ENCODE peak calls at places on chromosomes 5 and 9, in six cellular contexts. One of them, this sample, is unnamed.

GRCh38 chr5:140025736-140026135 is 17.4 kb downstream of the NRG2 start:
- DNase-seq in dorsolateral prefrontal cortex: no peak
- DNase-seq in bronchial epithelial cell: no peak
- DNase-seq in HFF-Myc: no peak
- DNase-seq in neural progenitor cell: no peak
- DNase-seq in fibroblast of mammary gland: no peak
- DNase-seq in this sample: no peak

GRCh38 chr5:163614787-163615186 is 109.4 kb downstream of the MAT2B start:
- DNase-seq in dorsolateral prefrontal cortex: no peak
- DNase-seq in bronchial epithelial cell: no peak
- DNase-seq in HFF-Myc: no peak
- DNase-seq in neural progenitor cell: no peak
- DNase-seq in fibroblast of mammary gland: peak
- DNase-seq in this sample: no peak

GRCh38 chr5:150641006-150641570 is 628 bp downstream of the SYNPO start:
- DNase-seq in dorsolateral prefrontal cortex: no peak
- DNase-seq in bronchial epithelial cell: peak
- DNase-seq in HFF-Myc: no peak
- DNase-seq in neural progenitor cell: peak
- DNase-seq in fibroblast of mammary gland: peak
- DNase-seq in this sample: no peak

GRCh38 chr5:91151947-91152346 is 231.2 kb downstream of the ARRDC3 start:
- DNase-seq in dorsolateral prefrontal cortex: no peak
- DNase-seq in bronchial epithelial cell: peak
- DNase-seq in HFF-Myc: peak
- DNase-seq in neural progenitor cell: no peak
- DNase-seq in fibroblast of mammary gland: peak
- DNase-seq in this sample: no peak

GRCh38 chr9:128276574-128277270 is 646 bp downstream of the SWI5 start:
- DNase-seq in dorsolateral prefrontal cortex: no peak
- DNase-seq in bronchial epithelial cell: peak
- DNase-seq in HFF-Myc: no peak
- DNase-seq in neural progenitor cell: peak
- DNase-seq in fibroblast of mammary gland: peak
- DNase-seq in this sample: no peak

GRCh38 chr5:129698661-129699060 is 49.2 kb upstream of the MINAR2 start:
- DNase-seq in dorsolateral prefrontal cortex: no peak
- DNase-seq in bronchial epithelial cell: no peak
- DNase-seq in HFF-Myc: no peak
- DNase-seq in neural progenitor cell: no peak
- DNase-seq in fibroblast of mammary gland: peak
- DNase-seq in this sample: no peak

GRCh38 chr5:67815455-67816391 is 399.8 kb upstream of the PIK3R1 start:
- DNase-seq in dorsolateral prefrontal cortex: no peak
- DNase-seq in bronchial epithelial cell: peak
- DNase-seq in HFF-Myc: no peak
- DNase-seq in neural progenitor cell: no peak
- DNase-seq in fibroblast of mammary gland: peak
- DNase-seq in this sample: no peak

GRCh38 chr5:167414611-167415010 is 876.8 kb upstream of the WWC1 start:
- DNase-seq in dorsolateral prefrontal cortex: no peak
- DNase-seq in bronchial epithelial cell: no peak
- DNase-seq in HFF-Myc: no peak
- DNase-seq in neural progenitor cell: no peak
- DNase-seq in fibroblast of mammary gland: no peak
- DNase-seq in this sample: no peak

GRCh38 chr5:146369691-146370090 is 31.1 kb downstream of the POU4F3 start:
- DNase-seq in dorsolateral prefrontal cortex: no peak
- DNase-seq in bronchial epithelial cell: peak
- DNase-seq in HFF-Myc: no peak
- DNase-seq in neural progenitor cell: no peak
- DNase-seq in fibroblast of mammary gland: peak
- DNase-seq in this sample: no peak

DNA sequence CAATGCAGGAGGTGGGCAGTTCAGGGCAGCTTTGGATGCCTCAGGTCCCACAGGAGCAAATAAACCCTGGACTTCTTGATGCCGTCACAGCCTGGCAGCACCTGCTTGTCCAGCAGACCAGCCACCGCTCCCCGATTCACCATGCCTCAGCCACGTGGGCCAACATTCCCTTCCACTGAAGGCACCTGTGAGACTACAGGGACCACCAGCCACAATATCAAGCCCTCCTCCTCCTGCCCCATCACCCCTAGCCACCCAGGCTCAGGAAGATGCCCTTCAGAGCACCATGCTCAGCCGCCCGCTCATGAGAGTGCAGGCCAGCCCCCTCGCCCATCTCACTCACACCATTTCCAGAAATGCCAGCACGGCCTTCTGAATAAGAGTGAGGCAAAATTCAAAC is 234.7 kb downstream of the SYK start:
- DNase-seq in dorsolateral prefrontal cortex: no peak
- DNase-seq in bronchial epithelial cell: no peak
- DNase-seq in HFF-Myc: no peak
- DNase-seq in neural progenitor cell: no peak
- DNase-seq in fibroblast of mammary gland: no peak
- DNase-seq in this sample: no peak
- H3K4me3 ChIP-seq in dorsolateral prefrontal cortex: no peak
- H3K4me3 ChIP-seq in bronchial epithelial cell: no peak
- H3K4me3 ChIP-seq in HFF-Myc: no peak
- H3K4me3 ChIP-seq in neural progenitor cell: no peak
- H3K4me3 ChIP-seq in fibroblast of mammary gland: no peak
- H3K4me3 ChIP-seq in this sample: no peak

DNA sequence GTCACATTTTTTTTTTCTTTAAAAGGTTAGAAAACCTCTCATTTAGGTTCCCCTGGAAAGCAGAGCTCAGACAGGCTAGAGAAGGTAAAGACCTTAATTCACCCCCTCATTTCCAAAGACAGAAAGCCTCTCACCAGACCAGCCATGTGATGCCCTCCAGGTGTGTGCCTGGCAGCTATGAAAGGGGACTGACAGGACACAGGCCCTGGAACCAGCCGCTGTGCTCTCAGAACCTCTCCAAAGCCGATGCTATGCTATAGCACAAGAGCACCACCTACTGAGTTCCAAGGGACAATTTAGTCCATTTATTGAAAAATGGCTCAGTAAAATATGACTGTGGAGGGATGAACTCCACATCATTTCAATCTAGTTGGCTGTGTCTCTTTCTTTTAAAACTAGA is 48.8 kb downstream of the FANCC start:
- DNase-seq in dorsolateral prefrontal cortex: no peak
- DNase-seq in bronchial epithelial cell: peak
- DNase-seq in HFF-Myc: no peak
- DNase-seq in neural progenitor cell: peak
- DNase-seq in fibroblast of mammary gland: peak
- DNase-seq in this sample: peak
- TF ChIP-seq CTCF in dorsolateral prefrontal cortex: peak
- TF ChIP-seq CTCF in bronchial epithelial cell: peak
- TF ChIP-seq CTCF in HFF-Myc: peak
- TF ChIP-seq CTCF in neural progenitor cell: peak
- TF ChIP-seq CTCF in fibroblast of mammary gland: peak
- TF ChIP-seq CTCF in this sample: peak

GRCh38 chr9:37965116-37965515 is 61.2 kb upstream of the SLC25A51 start:
- DNase-seq in dorsolateral prefrontal cortex: no peak
- DNase-seq in bronchial epithelial cell: peak
- DNase-seq in HFF-Myc: no peak
- DNase-seq in neural progenitor cell: no peak
- DNase-seq in fibroblast of mammary gland: no peak
- DNase-seq in this sample: no peak
- H3K4me3 ChIP-seq in dorsolateral prefrontal cortex: no peak
- H3K4me3 ChIP-seq in bronchial epithelial cell: no peak
- H3K4me3 ChIP-seq in HFF-Myc: no peak
- H3K4me3 ChIP-seq in neural progenitor cell: no peak
- H3K4me3 ChIP-seq in fibroblast of mammary gland: no peak
- H3K4me3 ChIP-seq in this sample: no peak

GRCh38 chr9:69425402-69425801 is 100.4 kb downstream of the ENTREP1 start:
- DNase-seq in dorsolateral prefrontal cortex: peak
- DNase-seq in bronchial epithelial cell: no peak
- DNase-seq in HFF-Myc: no peak
- DNase-seq in neural progenitor cell: no peak
- DNase-seq in fibroblast of mammary gland: no peak
- DNase-seq in this sample: no peak

GRCh38 chr9:69427286-69427685 is 102.3 kb downstream of the ENTREP1 start:
- DNase-seq in dorsolateral prefrontal cortex: no peak
- DNase-seq in bronchial epithelial cell: no peak
- DNase-seq in HFF-Myc: no peak
- DNase-seq in neural progenitor cell: no peak
- DNase-seq in fibroblast of mammary gland: no peak
- DNase-seq in this sample: no peak

GRCh38 chr9:69420611-69421270 is 95.7 kb downstream of the ENTREP1 start:
- DNase-seq in dorsolateral prefrontal cortex: no peak
- DNase-seq in bronchial epithelial cell: no peak
- DNase-seq in HFF-Myc: no peak
- DNase-seq in neural progenitor cell: no peak
- DNase-seq in fibroblast of mammary gland: no peak
- DNase-seq in this sample: no peak

DNA sequence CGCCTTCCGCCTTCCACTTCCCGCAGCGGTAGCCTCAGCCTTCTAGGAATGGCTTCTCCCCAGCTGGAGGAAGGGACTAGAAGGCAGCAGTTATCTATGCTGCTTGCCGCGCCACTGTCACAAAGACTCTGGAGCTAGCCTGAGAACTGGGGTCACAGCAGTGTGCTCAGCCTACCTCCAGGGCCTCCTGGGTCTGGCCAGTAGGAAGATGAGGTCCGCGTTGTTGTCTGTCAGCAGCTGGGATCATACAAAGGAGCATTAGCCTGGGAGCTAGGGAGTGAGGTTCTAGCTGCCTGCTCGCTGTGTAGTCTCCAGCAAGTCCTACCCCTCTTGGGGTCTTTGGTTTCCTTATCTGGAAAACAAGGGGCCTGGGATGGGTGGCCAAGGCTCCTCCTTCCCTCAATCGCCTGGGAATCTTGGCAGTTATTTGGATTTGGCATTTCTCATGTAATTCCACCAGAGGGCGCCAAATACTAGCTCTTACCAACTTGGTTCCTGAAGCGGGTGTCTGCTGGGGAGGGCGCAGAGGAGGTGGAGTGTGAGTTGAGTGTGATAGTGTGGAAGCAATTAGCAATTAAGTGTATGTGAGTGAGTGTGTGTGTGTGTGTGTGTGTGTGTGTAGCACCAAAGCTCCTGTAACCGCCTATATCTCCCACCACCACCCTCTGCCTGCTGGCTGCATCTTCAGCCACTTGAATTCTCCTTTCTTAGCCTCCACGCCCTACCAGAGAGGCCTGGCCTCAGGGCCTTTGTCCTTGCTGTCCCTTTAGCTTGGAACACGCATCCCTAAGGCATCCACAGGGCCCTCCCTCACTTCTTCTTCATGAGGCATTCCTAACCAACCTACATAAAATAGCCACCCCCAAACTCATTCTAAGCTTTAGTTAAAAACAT is 97.1 kb downstream of the ENTREP1 start:
- DNase-seq in dorsolateral prefrontal cortex: peak
- DNase-seq in bronchial epithelial cell: peak
- DNase-seq in HFF-Myc: peak
- DNase-seq in neural progenitor cell: peak
- DNase-seq in fibroblast of mammary gland: peak
- DNase-seq in this sample: no peak
- TF ChIP-seq CTCF in dorsolateral prefrontal cortex: peak
- TF ChIP-seq CTCF in bronchial epithelial cell: peak
- TF ChIP-seq CTCF in HFF-Myc: peak
- TF ChIP-seq CTCF in neural progenitor cell: peak
- TF ChIP-seq CTCF in fibroblast of mammary gland: peak
- TF ChIP-seq CTCF in this sample: peak

GRCh38 chr5:73443725-73444498 is 4.7 kb downstream of the FOXD1 start:
- DNase-seq in dorsolateral prefrontal cortex: no peak
- DNase-seq in bronchial epithelial cell: no peak
- DNase-seq in HFF-Myc: no peak
- DNase-seq in neural progenitor cell: peak
- DNase-seq in fibroblast of mammary gland: no peak
- DNase-seq in this sample: no peak
- H3K4me3 ChIP-seq in dorsolateral prefrontal cortex: no peak
- H3K4me3 ChIP-seq in bronchial epithelial cell: no peak
- H3K4me3 ChIP-seq in HFF-Myc: no peak
- H3K4me3 ChIP-seq in neural progenitor cell: peak
- H3K4me3 ChIP-seq in fibroblast of mammary gland: no peak
- H3K4me3 ChIP-seq in this sample: no peak

GRCh38 chr9:133537257-133537656 is 2.8 kb downstream of the ADAMTSL2 start:
- DNase-seq in dorsolateral prefrontal cortex: no peak
- DNase-seq in bronchial epithelial cell: no peak
- DNase-seq in HFF-Myc: no peak
- DNase-seq in neural progenitor cell: no peak
- DNase-seq in fibroblast of mammary gland: no peak
- DNase-seq in this sample: no peak

GRCh38 chr9:133540336-133541025 is 6.0 kb downstream of the ADAMTSL2 start:
- DNase-seq in dorsolateral prefrontal cortex: no peak
- DNase-seq in bronchial epithelial cell: no peak
- DNase-seq in HFF-Myc: no peak
- DNase-seq in neural progenitor cell: no peak
- DNase-seq in fibroblast of mammary gland: no peak
- DNase-seq in this sample: no peak

GRCh38 chr9:133538176-133538575 is 3.7 kb downstream of the ADAMTSL2 start:
- DNase-seq in dorsolateral prefrontal cortex: no peak
- DNase-seq in bronchial epithelial cell: peak
- DNase-seq in HFF-Myc: no peak
- DNase-seq in neural progenitor cell: no peak
- DNase-seq in fibroblast of mammary gland: no peak
- DNase-seq in this sample: no peak

GRCh38 chr9:133538851-133539250 is 4.3 kb downstream of the ADAMTSL2 start:
- DNase-seq in dorsolateral prefrontal cortex: no peak
- DNase-seq in bronchial epithelial cell: no peak
- DNase-seq in HFF-Myc: no peak
- DNase-seq in neural progenitor cell: no peak
- DNase-seq in fibroblast of mammary gland: no peak
- DNase-seq in this sample: no peak

DNA sequence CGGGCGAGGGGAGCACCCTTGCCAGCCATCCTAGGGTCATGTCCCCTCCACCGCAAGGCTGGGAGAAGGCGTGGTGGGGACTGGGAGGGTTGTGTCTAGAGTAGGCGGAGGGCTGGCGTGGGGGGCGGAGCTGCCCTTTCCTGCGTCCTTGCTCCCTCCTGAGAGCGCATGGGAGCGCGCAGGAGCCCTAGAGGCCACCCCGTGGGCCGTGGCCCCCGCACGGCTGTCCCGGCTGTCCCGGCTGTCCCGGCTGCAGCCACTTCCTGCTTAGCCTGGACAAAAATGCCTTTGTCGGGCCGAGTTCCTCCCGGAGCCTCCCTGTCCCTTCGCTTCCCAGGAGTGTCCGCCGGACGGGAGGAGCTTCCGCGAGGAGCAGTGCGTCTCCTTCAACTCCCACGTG is 4.9 kb downstream of the ADAMTSL2 start:
- DNase-seq in dorsolateral prefrontal cortex: no peak
- DNase-seq in bronchial epithelial cell: no peak
- DNase-seq in HFF-Myc: no peak
- DNase-seq in neural progenitor cell: peak
- DNase-seq in fibroblast of mammary gland: no peak
- DNase-seq in this sample: no peak
- TF ChIP-seq CTCF in dorsolateral prefrontal cortex: no peak
- TF ChIP-seq CTCF in bronchial epithelial cell: no peak
- TF ChIP-seq CTCF in HFF-Myc: no peak
- TF ChIP-seq CTCF in neural progenitor cell: no peak
- TF ChIP-seq CTCF in fibroblast of mammary gland: no peak
- TF ChIP-seq CTCF in this sample: no peak

GRCh38 chr5:96566775-96567174 is 95.4 kb upstream of the CAST start:
- DNase-seq in dorsolateral prefrontal cortex: no peak
- DNase-seq in bronchial epithelial cell: peak
- DNase-seq in HFF-Myc: no peak
- DNase-seq in neural progenitor cell: no peak
- DNase-seq in fibroblast of mammary gland: no peak
- DNase-seq in this sample: no peak
- H3K4me3 ChIP-seq in dorsolateral prefrontal cortex: no peak
- H3K4me3 ChIP-seq in bronchial epithelial cell: no peak
- H3K4me3 ChIP-seq in HFF-Myc: no peak
- H3K4me3 ChIP-seq in neural progenitor cell: no peak
- H3K4me3 ChIP-seq in fibroblast of mammary gland: no peak
- H3K4me3 ChIP-seq in this sample: no peak

This sample was measured in GM12864.